ENCODE peak calls at places on chromosomes 1 and 21, in eight cellular contexts. One of them, this sample, is unnamed.

GRCh38 chr1:228548788-228549187 is 61.6 kb downstream of the RNF187 start:
- DNase-seq in fibroblast of lung: no peak
- DNase-seq in ovary: peak
- DNase-seq in heart right ventricle: no peak
- DNase-seq in effector memory CD4-positive, alpha-beta T cell: no peak
- DNase-seq in GM12864: no peak
- DNase-seq in HFF-Myc: no peak
- DNase-seq in IMR-90: no peak
- DNase-seq in this sample: no peak

GRCh38 chr1:31072304-31072746 is 6.8 kb upstream of the PUM1 start:
- DNase-seq in fibroblast of lung: no peak
- DNase-seq in ovary: no peak
- DNase-seq in heart right ventricle: no peak
- DNase-seq in effector memory CD4-positive, alpha-beta T cell: no peak
- DNase-seq in GM12864: no peak
- DNase-seq in HFF-Myc: no peak
- DNase-seq in IMR-90: no peak
- DNase-seq in this sample: no peak

GRCh38 chr1:29784276-29785136 is 548.2 kb downstream of the PTPRU start:
- DNase-seq in fibroblast of lung: no peak
- DNase-seq in ovary: no peak
- DNase-seq in heart right ventricle: no peak
- DNase-seq in effector memory CD4-positive, alpha-beta T cell: no peak
- DNase-seq in GM12864: no peak
- DNase-seq in HFF-Myc: no peak
- DNase-seq in IMR-90: no peak
- DNase-seq in this sample: no peak

GRCh38 chr1:109723351-109723750 is 11.3 kb downstream of the GSTM5 start:
- DNase-seq in fibroblast of lung: no peak
- DNase-seq in ovary: no peak
- DNase-seq in heart right ventricle: no peak
- DNase-seq in effector memory CD4-positive, alpha-beta T cell: no peak
- DNase-seq in GM12864: no peak
- DNase-seq in HFF-Myc: no peak
- DNase-seq in IMR-90: peak
- DNase-seq in this sample: no peak

GRCh38 chr1:219676012-219676770 is 63.3 kb upstream of the ZC3H11B start:
- DNase-seq in fibroblast of lung: no peak
- DNase-seq in ovary: no peak
- DNase-seq in heart right ventricle: no peak
- DNase-seq in effector memory CD4-positive, alpha-beta T cell: no peak
- DNase-seq in GM12864: no peak
- DNase-seq in HFF-Myc: no peak
- DNase-seq in IMR-90: peak
- DNase-seq in this sample: no peak

GRCh38 chr1:168365719-168366474 is 85.2 kb downstream of the TBX19 start:
- DNase-seq in fibroblast of lung: no peak
- DNase-seq in ovary: no peak
- DNase-seq in heart right ventricle: no peak
- DNase-seq in effector memory CD4-positive, alpha-beta T cell: no peak
- DNase-seq in GM12864: no peak
- DNase-seq in HFF-Myc: no peak
- DNase-seq in IMR-90: no peak
- DNase-seq in this sample: peak

GRCh38 chr1:12608311-12608957 is 9.6 kb downstream of the DHRS3 start:
- DNase-seq in fibroblast of lung: no peak
- DNase-seq in ovary: no peak
- DNase-seq in heart right ventricle: no peak
- DNase-seq in effector memory CD4-positive, alpha-beta T cell: no peak
- DNase-seq in GM12864: no peak
- DNase-seq in HFF-Myc: no peak
- DNase-seq in IMR-90: no peak
- DNase-seq in this sample: no peak

GRCh38 chr1:180299486-180300246 is 69.6 kb downstream of the LHX4 start:
- DNase-seq in fibroblast of lung: no peak
- DNase-seq in ovary: no peak
- DNase-seq in heart right ventricle: no peak
- DNase-seq in effector memory CD4-positive, alpha-beta T cell: no peak
- DNase-seq in GM12864: no peak
- DNase-seq in HFF-Myc: no peak
- DNase-seq in IMR-90: no peak
- DNase-seq in this sample: no peak

GRCh38 chr1:197302775-197303174 is 34.7 kb downstream of the CRB1 start:
- DNase-seq in fibroblast of lung: no peak
- DNase-seq in ovary: no peak
- DNase-seq in heart right ventricle: no peak
- DNase-seq in effector memory CD4-positive, alpha-beta T cell: no peak
- DNase-seq in GM12864: no peak
- DNase-seq in HFF-Myc: no peak
- DNase-seq in IMR-90: peak
- DNase-seq in this sample: no peak

GRCh38 chr1:202306535-202307345 is 35.0 kb downstream of the UBE2T start:
- DNase-seq in fibroblast of lung: no peak
- DNase-seq in ovary: no peak
- DNase-seq in heart right ventricle: no peak
- DNase-seq in effector memory CD4-positive, alpha-beta T cell: no peak
- DNase-seq in GM12864: no peak
- DNase-seq in HFF-Myc: no peak
- DNase-seq in IMR-90: no peak
- DNase-seq in this sample: no peak

GRCh38 chr21:42191978-42192595 is 26.9 kb upstream of the ABCG1 start:
- DNase-seq in fibroblast of lung: no peak
- DNase-seq in ovary: no peak
- DNase-seq in heart right ventricle: no peak
- DNase-seq in effector memory CD4-positive, alpha-beta T cell: no peak
- DNase-seq in GM12864: no peak
- DNase-seq in HFF-Myc: no peak
- DNase-seq in IMR-90: no peak
- DNase-seq in this sample: no peak

GRCh38 chr1:228265167-228265566 is 57.3 kb downstream of the OBSCN start:
- DNase-seq in fibroblast of lung: peak
- DNase-seq in ovary: no peak
- DNase-seq in heart right ventricle: no peak
- DNase-seq in effector memory CD4-positive, alpha-beta T cell: no peak
- DNase-seq in GM12864: no peak
- DNase-seq in HFF-Myc: no peak
- DNase-seq in IMR-90: peak
- DNase-seq in this sample: no peak

GRCh38 chr1:235503333-235504121 is 725 bp downstream of the B3GALNT2 start:
- DNase-seq in fibroblast of lung: peak
- DNase-seq in ovary: peak
- DNase-seq in heart right ventricle: peak
- DNase-seq in effector memory CD4-positive, alpha-beta T cell: no peak
- DNase-seq in GM12864: no peak
- DNase-seq in HFF-Myc: no peak
- DNase-seq in IMR-90: peak
- DNase-seq in this sample: peak

GRCh38 chr1:45929257-45929687 is 125.9 kb downstream of the MAST2 start:
- DNase-seq in fibroblast of lung: peak
- DNase-seq in ovary: no peak
- DNase-seq in heart right ventricle: no peak
- DNase-seq in effector memory CD4-positive, alpha-beta T cell: no peak
- DNase-seq in GM12864: no peak
- DNase-seq in HFF-Myc: no peak
- DNase-seq in IMR-90: peak
- DNase-seq in this sample: no peak

GRCh38 chr1:216223521-216223920 is 199.7 kb downstream of the USH2A start:
- DNase-seq in fibroblast of lung: peak
- DNase-seq in ovary: no peak
- DNase-seq in heart right ventricle: no peak
- DNase-seq in effector memory CD4-positive, alpha-beta T cell: no peak
- DNase-seq in GM12864: no peak
- DNase-seq in HFF-Myc: no peak
- DNase-seq in IMR-90: peak
- DNase-seq in this sample: peak

GRCh38 chr1:216222302-216222701 is 200.9 kb downstream of the USH2A start:
- DNase-seq in fibroblast of lung: no peak
- DNase-seq in ovary: no peak
- DNase-seq in heart right ventricle: no peak
- DNase-seq in effector memory CD4-positive, alpha-beta T cell: no peak
- DNase-seq in GM12864: no peak
- DNase-seq in HFF-Myc: peak
- DNase-seq in IMR-90: peak
- DNase-seq in this sample: no peak

GRCh38 chr1:216216304-216216703 is 206.9 kb downstream of the USH2A start:
- DNase-seq in fibroblast of lung: no peak
- DNase-seq in ovary: no peak
- DNase-seq in heart right ventricle: no peak
- DNase-seq in effector memory CD4-positive, alpha-beta T cell: no peak
- DNase-seq in GM12864: no peak
- DNase-seq in HFF-Myc: no peak
- DNase-seq in IMR-90: no peak
- DNase-seq in this sample: no peak

GRCh38 chr1:216224233-216224632 is 199.0 kb downstream of the USH2A start:
- DNase-seq in fibroblast of lung: no peak
- DNase-seq in ovary: no peak
- DNase-seq in heart right ventricle: no peak
- DNase-seq in effector memory CD4-positive, alpha-beta T cell: no peak
- DNase-seq in GM12864: no peak
- DNase-seq in HFF-Myc: no peak
- DNase-seq in IMR-90: no peak
- DNase-seq in this sample: no peak

DNA sequence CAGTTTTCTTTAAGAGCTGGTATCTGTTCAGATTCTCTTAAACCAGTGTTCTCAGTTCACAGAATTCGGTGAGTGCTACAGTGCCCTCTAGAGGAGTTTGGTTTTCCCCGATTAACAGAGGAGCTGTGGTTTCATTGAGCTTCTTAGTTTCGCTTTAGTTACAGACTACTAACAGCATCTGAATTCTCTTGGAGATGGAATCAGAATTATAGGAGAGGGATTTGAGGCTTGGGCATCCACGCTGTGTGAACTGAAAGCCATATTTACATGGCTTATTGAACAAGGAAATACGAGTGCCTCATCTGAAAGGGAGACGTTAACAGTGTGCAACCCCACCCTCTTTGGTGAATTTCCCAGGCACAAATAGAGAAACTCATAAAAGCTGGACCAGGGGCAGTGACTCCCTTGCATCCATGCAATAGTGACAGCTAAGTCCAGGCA is 202.0 kb downstream of the USH2A start:
- DNase-seq in fibroblast of lung: peak
- DNase-seq in ovary: peak
- DNase-seq in heart right ventricle: no peak
- DNase-seq in effector memory CD4-positive, alpha-beta T cell: no peak
- DNase-seq in GM12864: peak
- DNase-seq in HFF-Myc: peak
- DNase-seq in IMR-90: peak
- DNase-seq in this sample: peak
- H3K4me3 ChIP-seq in fibroblast of lung: peak
- H3K4me3 ChIP-seq in ovary: peak
- H3K4me3 ChIP-seq in heart right ventricle: peak
- H3K4me3 ChIP-seq in effector memory CD4-positive, alpha-beta T cell: no peak
- H3K4me3 ChIP-seq in GM12864: peak
- H3K4me3 ChIP-seq in HFF-Myc: peak
- H3K4me3 ChIP-seq in IMR-90: peak
- H3K4me3 ChIP-seq in this sample: peak

GRCh38 chr21:27192286-27192685 is 225.4 kb upstream of the ADAMTS5 start:
- DNase-seq in fibroblast of lung: peak
- DNase-seq in ovary: no peak
- DNase-seq in heart right ventricle: no peak
- DNase-seq in effector memory CD4-positive, alpha-beta T cell: no peak
- DNase-seq in GM12864: no peak
- DNase-seq in HFF-Myc: peak
- DNase-seq in IMR-90: no peak
- DNase-seq in this sample: no peak
- H3K4me3 ChIP-seq in fibroblast of lung: no peak
- H3K4me3 ChIP-seq in ovary: no peak
- H3K4me3 ChIP-seq in heart right ventricle: no peak
- H3K4me3 ChIP-seq in effector memory CD4-positive, alpha-beta T cell: no peak
- H3K4me3 ChIP-seq in GM12864: no peak
- H3K4me3 ChIP-seq in HFF-Myc: no peak
- H3K4me3 ChIP-seq in IMR-90: no peak
- H3K4me3 ChIP-seq in this sample: no peak

GRCh38 chr21:15625363-15625762 is 104.4 kb upstream of the USP25 start:
- DNase-seq in fibroblast of lung: no peak
- DNase-seq in ovary: no peak
- DNase-seq in heart right ventricle: no peak
- DNase-seq in effector memory CD4-positive, alpha-beta T cell: no peak
- DNase-seq in GM12864: no peak
- DNase-seq in HFF-Myc: no peak
- DNase-seq in IMR-90: no peak
- DNase-seq in this sample: no peak
- H3K4me3 ChIP-seq in fibroblast of lung: no peak
- H3K4me3 ChIP-seq in ovary: no peak
- H3K4me3 ChIP-seq in heart right ventricle: no peak
- H3K4me3 ChIP-seq in effector memory CD4-positive, alpha-beta T cell: no peak
- H3K4me3 ChIP-seq in GM12864: no peak
- H3K4me3 ChIP-seq in HFF-Myc: no peak
- H3K4me3 ChIP-seq in IMR-90: no peak
- H3K4me3 ChIP-seq in this sample: no peak

GRCh38 chr1:206706298-206706791 is 21.6 kb downstream of the MAPKAPK2 start:
- DNase-seq in fibroblast of lung: peak
- DNase-seq in ovary: peak
- DNase-seq in heart right ventricle: peak
- DNase-seq in effector memory CD4-positive, alpha-beta T cell: no peak
- DNase-seq in GM12864: no peak
- DNase-seq in HFF-Myc: no peak
- DNase-seq in IMR-90: peak
- DNase-seq in this sample: peak

GRCh38 chr1:206706806-206707205 is 22.1 kb downstream of the MAPKAPK2 start:
- DNase-seq in fibroblast of lung: no peak
- DNase-seq in ovary: no peak
- DNase-seq in heart right ventricle: no peak
- DNase-seq in effector memory CD4-positive, alpha-beta T cell: no peak
- DNase-seq in GM12864: no peak
- DNase-seq in HFF-Myc: no peak
- DNase-seq in IMR-90: no peak
- DNase-seq in this sample: no peak

GRCh38 chr1:206704239-206704638 is 19.5 kb downstream of the MAPKAPK2 start:
- DNase-seq in fibroblast of lung: no peak
- DNase-seq in ovary: no peak
- DNase-seq in heart right ventricle: no peak
- DNase-seq in effector memory CD4-positive, alpha-beta T cell: no peak
- DNase-seq in GM12864: no peak
- DNase-seq in HFF-Myc: no peak
- DNase-seq in IMR-90: no peak
- DNase-seq in this sample: no peak

GRCh38 chr1:206705187-206705586 is 20.5 kb downstream of the MAPKAPK2 start:
- DNase-seq in fibroblast of lung: peak
- DNase-seq in ovary: no peak
- DNase-seq in heart right ventricle: no peak
- DNase-seq in effector memory CD4-positive, alpha-beta T cell: no peak
- DNase-seq in GM12864: no peak
- DNase-seq in HFF-Myc: no peak
- DNase-seq in IMR-90: peak
- DNase-seq in this sample: peak

DNA sequence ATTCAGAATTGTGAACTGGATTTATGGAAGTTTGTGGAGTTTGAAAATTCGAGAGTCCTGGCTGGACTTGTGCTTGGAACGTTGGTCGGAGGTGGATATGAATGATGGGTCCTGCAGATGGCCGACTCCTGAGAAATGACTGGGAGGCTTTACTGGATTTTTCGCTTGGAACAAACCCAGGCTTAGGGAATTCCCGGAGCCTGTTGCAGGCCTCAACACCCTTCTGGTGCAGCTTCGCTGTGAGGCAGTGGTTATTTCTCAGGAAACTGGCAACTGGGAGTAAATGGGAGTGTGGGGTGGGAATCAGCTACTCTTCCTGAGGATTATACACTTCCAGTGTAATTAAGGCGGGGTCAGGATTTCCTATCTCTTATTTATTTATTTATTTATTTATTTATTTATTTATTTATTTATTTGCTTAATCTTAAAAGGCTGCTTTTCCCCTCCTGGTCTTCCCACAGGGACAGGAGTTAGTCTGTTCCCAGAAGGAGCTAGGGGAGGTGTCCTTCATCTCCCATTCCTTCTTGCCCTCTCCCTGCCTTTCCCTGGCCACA is 21.1 kb downstream of the MAPKAPK2 start:
- DNase-seq in fibroblast of lung: no peak
- DNase-seq in ovary: no peak
- DNase-seq in heart right ventricle: no peak
- DNase-seq in effector memory CD4-positive, alpha-beta T cell: no peak
- DNase-seq in GM12864: no peak
- DNase-seq in HFF-Myc: no peak
- DNase-seq in IMR-90: no peak
- DNase-seq in this sample: no peak
- H3K4me3 ChIP-seq in fibroblast of lung: no peak
- H3K4me3 ChIP-seq in ovary: no peak
- H3K4me3 ChIP-seq in heart right ventricle: no peak
- H3K4me3 ChIP-seq in effector memory CD4-positive, alpha-beta T cell: no peak
- H3K4me3 ChIP-seq in GM12864: no peak
- H3K4me3 ChIP-seq in HFF-Myc: no peak
- H3K4me3 ChIP-seq in IMR-90: no peak
- H3K4me3 ChIP-seq in this sample: no peak